ENCODE peak calls at places on chromosome 2, in seven cellular contexts. One of them, this sample, is unnamed.

GRCh38 chr2:196275646-196276352 is 104.4 kb upstream of the STK17B start:
- DNase-seq in kidney epithelial cell: no peak
- DNase-seq in endothelial cell: no peak
- DNase-seq in RWPE1: no peak
- DNase-seq in WTC11: no peak
- DNase-seq in spleen: no peak
- DNase-seq in A549: no peak
- DNase-seq in this sample: no peak

GRCh38 chr2:234191819-234192407 is 141.4 kb downstream of the SPP2 start:
- DNase-seq in A549: peak
- DNase-seq in WTC11: no peak
- DNase-seq in kidney epithelial cell: no peak
- DNase-seq in endothelial cell: no peak
- DNase-seq in spleen: no peak
- DNase-seq in RWPE1: peak
- DNase-seq in this sample: peak

GRCh38 chr2:26633993-26634392 is 7.2 kb downstream of the CIB4 start:
- DNase-seq in endothelial cell: no peak
- DNase-seq in kidney epithelial cell: no peak
- DNase-seq in RWPE1: no peak
- DNase-seq in A549: no peak
- DNase-seq in WTC11: no peak
- DNase-seq in spleen: no peak
- DNase-seq in this sample: no peak

GRCh38 chr2:187842978-187843847 is 289.0 kb upstream of the TFPI start:
- DNase-seq in endothelial cell: peak
- DNase-seq in A549: peak
- DNase-seq in WTC11: no peak
- DNase-seq in spleen: no peak
- DNase-seq in RWPE1: peak
- DNase-seq in kidney epithelial cell: peak
- DNase-seq in this sample: peak

GRCh38 chr2:55874338-55874737 is 49.2 kb downstream of the EFEMP1 start:
- DNase-seq in endothelial cell: no peak
- DNase-seq in WTC11: no peak
- DNase-seq in spleen: no peak
- DNase-seq in RWPE1: no peak
- DNase-seq in A549: no peak
- DNase-seq in kidney epithelial cell: no peak
- DNase-seq in this sample: no peak

GRCh38 chr2:221943078-221943810 is 355.6 kb downstream of the PAX3 start:
- DNase-seq in endothelial cell: no peak
- DNase-seq in spleen: no peak
- DNase-seq in WTC11: no peak
- DNase-seq in RWPE1: peak
- DNase-seq in kidney epithelial cell: no peak
- DNase-seq in A549: no peak
- DNase-seq in this sample: peak

GRCh38 chr2:36677995-36678605 is 18.4 kb upstream of the VIT start:
- DNase-seq in kidney epithelial cell: no peak
- DNase-seq in RWPE1: no peak
- DNase-seq in endothelial cell: no peak
- DNase-seq in spleen: no peak
- DNase-seq in A549: no peak
- DNase-seq in WTC11: no peak
- DNase-seq in this sample: no peak

GRCh38 chr2:192741889-192742288 is 547.2 kb upstream of the TMEFF2 start:
- DNase-seq in A549: no peak
- DNase-seq in WTC11: no peak
- DNase-seq in RWPE1: peak
- DNase-seq in kidney epithelial cell: no peak
- DNase-seq in endothelial cell: no peak
- DNase-seq in spleen: no peak
- DNase-seq in this sample: peak

GRCh38 chr2:219369447-219369861 is 18.3 kb downstream of the DNPEP start:
- DNase-seq in WTC11: no peak
- DNase-seq in kidney epithelial cell: no peak
- DNase-seq in A549: no peak
- DNase-seq in RWPE1: no peak
- DNase-seq in spleen: no peak
- DNase-seq in endothelial cell: no peak
- DNase-seq in this sample: peak

GRCh38 chr2:216287251-216287650 is 85.0 kb downstream of the MARCHF4 start:
- DNase-seq in RWPE1: no peak
- DNase-seq in WTC11: no peak
- DNase-seq in spleen: no peak
- DNase-seq in kidney epithelial cell: no peak
- DNase-seq in endothelial cell: no peak
- DNase-seq in A549: no peak
- DNase-seq in this sample: no peak

GRCh38 chr2:241985986-241986329 is 116.4 kb downstream of the RTP5 start:
- DNase-seq in A549: no peak
- DNase-seq in spleen: peak
- DNase-seq in WTC11: no peak
- DNase-seq in RWPE1: no peak
- DNase-seq in endothelial cell: no peak
- DNase-seq in kidney epithelial cell: no peak
- DNase-seq in this sample: no peak

GRCh38 chr2:206665251-206665650 is 23.0 kb downstream of the FAM237A start:
- DNase-seq in kidney epithelial cell: no peak
- DNase-seq in spleen: no peak
- DNase-seq in WTC11: no peak
- DNase-seq in RWPE1: no peak
- DNase-seq in A549: no peak
- DNase-seq in endothelial cell: no peak
- DNase-seq in this sample: no peak

GRCh38 chr2:106542730-106543359 is 55.7 kb downstream of the CD8B2 start:
- DNase-seq in A549: peak
- DNase-seq in WTC11: peak
- DNase-seq in spleen: peak
- DNase-seq in RWPE1: peak
- DNase-seq in kidney epithelial cell: peak
- DNase-seq in endothelial cell: peak
- DNase-seq in this sample: peak

GRCh38 chr2:142291964-142292363 is 161.1 kb upstream of the LRP1B start:
- DNase-seq in RWPE1: peak
- DNase-seq in kidney epithelial cell: no peak
- DNase-seq in A549: no peak
- DNase-seq in spleen: no peak
- DNase-seq in endothelial cell: no peak
- DNase-seq in WTC11: no peak
- DNase-seq in this sample: peak

GRCh38 chr2:153787612-153788011 is 84.1 kb upstream of the GALNT13 start:
- DNase-seq in endothelial cell: no peak
- DNase-seq in spleen: no peak
- DNase-seq in RWPE1: no peak
- DNase-seq in WTC11: no peak
- DNase-seq in kidney epithelial cell: no peak
- DNase-seq in A549: no peak
- DNase-seq in this sample: no peak

GRCh38 chr2:162795312-162795711 is 43.3 kb downstream of the KCNH7 start:
- DNase-seq in WTC11: peak
- DNase-seq in endothelial cell: no peak
- DNase-seq in spleen: no peak
- DNase-seq in A549: no peak
- DNase-seq in RWPE1: no peak
- DNase-seq in kidney epithelial cell: no peak
- DNase-seq in this sample: peak

GRCh38 chr2:57733959-57734358 is 312.6 kb upstream of the VRK2 start:
- DNase-seq in endothelial cell: no peak
- DNase-seq in spleen: no peak
- DNase-seq in RWPE1: no peak
- DNase-seq in kidney epithelial cell: no peak
- DNase-seq in A549: no peak
- DNase-seq in WTC11: no peak
- DNase-seq in this sample: no peak

GRCh38 chr2:197212344-197213262 is 98.0 kb downstream of the ANKRD44 start:
- DNase-seq in A549: no peak
- DNase-seq in WTC11: no peak
- DNase-seq in endothelial cell: no peak
- DNase-seq in RWPE1: no peak
- DNase-seq in kidney epithelial cell: no peak
- DNase-seq in spleen: no peak
- DNase-seq in this sample: no peak

GRCh38 chr2:74498500-74499268 is 719 bp downstream of the LBX2 start:
- DNase-seq in WTC11: peak
- DNase-seq in RWPE1: peak
- DNase-seq in A549: no peak
- DNase-seq in spleen: peak
- DNase-seq in kidney epithelial cell: no peak
- DNase-seq in endothelial cell: no peak
- DNase-seq in this sample: peak

GRCh38 chr2:43225788-43226557 is 433 bp downstream of the ZFP36L2 start:
- DNase-seq in WTC11: no peak
- DNase-seq in spleen: peak
- DNase-seq in kidney epithelial cell: no peak
- DNase-seq in endothelial cell: peak
- DNase-seq in RWPE1: no peak
- DNase-seq in A549: peak
- DNase-seq in this sample: peak

GRCh38 chr2:201936817-201937216 is 96.8 kb upstream of the FZD7 start:
- DNase-seq in endothelial cell: no peak
- DNase-seq in RWPE1: no peak
- DNase-seq in A549: no peak
- DNase-seq in spleen: no peak
- DNase-seq in WTC11: no peak
- DNase-seq in kidney epithelial cell: no peak
- DNase-seq in this sample: no peak

GRCh38 chr2:10057231-10058107 is 14.1 kb downstream of the KLF11 start:
- DNase-seq in spleen: peak
- DNase-seq in RWPE1: peak
- DNase-seq in kidney epithelial cell: no peak
- DNase-seq in WTC11: peak
- DNase-seq in A549: no peak
- DNase-seq in endothelial cell: peak
- DNase-seq in this sample: peak

GRCh38 chr2:61404438-61404837 is 66.4 kb downstream of the USP34 start:
- DNase-seq in endothelial cell: no peak
- DNase-seq in spleen: no peak
- DNase-seq in WTC11: no peak
- DNase-seq in RWPE1: no peak
- DNase-seq in A549: no peak
- DNase-seq in kidney epithelial cell: no peak
- DNase-seq in this sample: no peak

GRCh38 chr2:202038471-202039277 is 5.0 kb downstream of the FZD7 start:
- DNase-seq in spleen: no peak
- DNase-seq in endothelial cell: peak
- DNase-seq in RWPE1: no peak
- DNase-seq in A549: peak
- DNase-seq in kidney epithelial cell: no peak
- DNase-seq in WTC11: peak
- DNase-seq in this sample: peak

GRCh38 chr2:45121236-45121927 is 112.1 kb upstream of the SIX2 start:
- DNase-seq in kidney epithelial cell: no peak
- DNase-seq in endothelial cell: no peak
- DNase-seq in RWPE1: no peak
- DNase-seq in WTC11: no peak
- DNase-seq in A549: no peak
- DNase-seq in spleen: no peak
- DNase-seq in this sample: peak

GRCh38 chr2:233413529-233414272 is 59.4 kb downstream of the DGKD start:
- DNase-seq in spleen: no peak
- DNase-seq in endothelial cell: no peak
- DNase-seq in A549: peak
- DNase-seq in kidney epithelial cell: peak
- DNase-seq in RWPE1: peak
- DNase-seq in WTC11: no peak
- DNase-seq in this sample: peak

GRCh38 chr2:179580378-179581146 is 280.9 kb downstream of the ZNF385B start:
- DNase-seq in A549: no peak
- DNase-seq in RWPE1: no peak
- DNase-seq in WTC11: no peak
- DNase-seq in spleen: no peak
- DNase-seq in endothelial cell: no peak
- DNase-seq in kidney epithelial cell: peak
- DNase-seq in this sample: no peak

DNA sequence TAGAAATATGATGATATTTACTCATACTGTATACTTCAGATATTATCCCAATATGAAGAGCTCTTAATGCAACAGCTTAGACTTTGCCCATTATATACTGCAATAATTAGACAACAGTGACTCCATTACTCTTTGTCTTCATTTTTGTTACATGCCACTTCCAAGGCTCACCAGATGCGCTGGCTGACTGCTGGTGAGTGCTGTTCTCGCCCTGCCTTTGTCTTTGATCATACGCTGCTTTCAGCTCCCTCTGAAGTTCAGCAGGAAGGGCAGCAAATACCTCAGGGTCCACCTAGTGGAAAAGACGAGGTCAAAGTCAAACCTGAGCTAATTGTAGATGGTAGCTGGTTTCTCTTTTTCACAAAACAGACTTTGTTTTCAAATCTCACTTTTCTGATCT is 66.3 kb downstream of the EIF5B start:
- DNase-seq in A549: peak
- DNase-seq in RWPE1: no peak
- DNase-seq in spleen: no peak
- DNase-seq in WTC11: peak
- DNase-seq in kidney epithelial cell: no peak
- DNase-seq in endothelial cell: no peak
- DNase-seq in this sample: no peak
- TF ChIP-seq CTCF in A549: no peak
- TF ChIP-seq CTCF in RWPE1: no peak
- TF ChIP-seq CTCF in spleen: no peak
- TF ChIP-seq CTCF in WTC11: no peak
- TF ChIP-seq CTCF in kidney epithelial cell: peak
- TF ChIP-seq CTCF in endothelial cell: no peak
- TF ChIP-seq CTCF in this sample: no peak

DNA sequence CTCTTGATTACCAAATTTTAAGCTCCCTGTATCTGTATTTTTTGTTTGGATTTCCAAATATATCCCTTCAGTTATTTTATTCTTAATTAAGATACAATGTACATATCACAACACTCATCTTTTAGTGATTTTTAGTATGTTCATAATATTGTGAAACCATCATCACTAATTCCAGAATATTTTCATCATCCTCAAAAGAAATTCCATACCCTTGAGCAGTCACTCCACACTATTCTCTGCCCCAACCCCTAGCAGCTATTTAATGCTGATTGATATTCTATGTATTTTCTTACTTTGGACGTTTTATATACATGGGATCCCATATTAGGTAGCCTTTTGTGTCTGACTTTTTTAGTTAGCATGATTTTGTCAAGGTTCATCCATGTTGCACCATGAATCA is 127.4 kb upstream of the SLC8A1 start:
- DNase-seq in spleen: no peak
- DNase-seq in A549: no peak
- DNase-seq in endothelial cell: no peak
- DNase-seq in WTC11: no peak
- DNase-seq in RWPE1: no peak
- DNase-seq in kidney epithelial cell: no peak
- DNase-seq in this sample: peak
- TF ChIP-seq CTCF in spleen: no peak
- TF ChIP-seq CTCF in A549: no peak
- TF ChIP-seq CTCF in endothelial cell: no peak
- TF ChIP-seq CTCF in WTC11: no peak
- TF ChIP-seq CTCF in RWPE1: no peak
- TF ChIP-seq CTCF in kidney epithelial cell: no peak
- TF ChIP-seq CTCF in this sample: no peak

GRCh38 chr2:72934683-72935610 is 17.6 kb downstream of the EMX1 start:
- DNase-seq in endothelial cell: no peak
- DNase-seq in kidney epithelial cell: no peak
- DNase-seq in RWPE1: peak
- DNase-seq in A549: peak
- DNase-seq in WTC11: peak
- DNase-seq in spleen: peak
- DNase-seq in this sample: peak
- TF ChIP-seq CTCF in endothelial cell: peak
- TF ChIP-seq CTCF in kidney epithelial cell: peak
- TF ChIP-seq CTCF in RWPE1: no peak
- TF ChIP-seq CTCF in A549: peak
- TF ChIP-seq CTCF in WTC11: no peak
- TF ChIP-seq CTCF in spleen: no peak
- TF ChIP-seq CTCF in this sample: peak

GRCh38 chr2:227804970-227805369 is 8.7 kb upstream of the CCL20 start:
- DNase-seq in WTC11: no peak
- DNase-seq in A549: no peak
- DNase-seq in endothelial cell: no peak
- DNase-seq in RWPE1: no peak
- DNase-seq in kidney epithelial cell: no peak
- DNase-seq in spleen: no peak
- DNase-seq in this sample: no peak
- TF ChIP-seq CTCF in WTC11: no peak
- TF ChIP-seq CTCF in A549: no peak
- TF ChIP-seq CTCF in endothelial cell: no peak
- TF ChIP-seq CTCF in RWPE1: no peak
- TF ChIP-seq CTCF in kidney epithelial cell: no peak
- TF ChIP-seq CTCF in spleen: no peak
- TF ChIP-seq CTCF in this sample: no peak

This sample was measured in epithelial cell of esophagus.